ENCODE peak calls at places on chromosome 9, in eight cellular contexts. U is midbrain; T is activated CD4-positive, alpha-beta T cell treated with anti-CD3 and anti-CD28 coated beads, Interleukin-2, amount 10 ng/mL, durations not matched to agents 7 days and 5 days; W is DMS153; Y is psoas muscle; N is ecto neural progenitor cell; I is amniotic stem cell; A is iris pigment epithelial cell. B is an unnamed sample.

GRCh38 chr9:12778389-12778788 is 3.6 kb downstream of the LURAP1L start:
- DNase-seq in A (no peak), U (no peak), Y (no peak), W (no peak), I (no peak), T (no peak), N (no peak), B (no peak)

GRCh38 chr9:21096172-21096900 is 18.6 kb upstream of the IFNB1 start:
- DNase-seq in U (no peak), W (peak), A (peak), N (no peak), Y (no peak), I (no peak), T (peak), B (no peak)

GRCh38 chr9:11722957-11723356 is 970.2 kb upstream of the TYRP1 start:
- DNase-seq in Y (no peak), T (no peak), A (no peak), N (no peak), I (no peak), U (no peak), W (no peak), B (no peak)

GRCh38 chr9:80878556-80878955 is 810.8 kb downstream of the TLE1 start:
- DNase-seq in Y (no peak), I (no peak), W (no peak), N (no peak), A (peak), T (no peak), U (no peak), B (no peak)

GRCh38 chr9:135695642-135696041 is 3.6 kb downstream of the SOHLH1 start:
- DNase-seq in Y (no peak), A (no peak), U (no peak), I (no peak), N (no peak), W (no peak), T (no peak), B (no peak)

GRCh38 chr9:36450110-36450732 is 50.2 kb upstream of the RNF38 start:
- DNase-seq in Y (no peak), U (peak), N (no peak), W (peak), T (peak), A (peak), I (no peak), B (peak)

GRCh38 chr9:137582286-137582860 is 3.6 kb upstream of the DPH7 start:
- DNase-seq in T (peak), A (no peak), W (no peak), N (no peak), Y (peak), I (no peak), U (no peak), B (no peak)

GRCh38 chr9:137243626-137244485 is 2.8 kb downstream of the TUBB4B start:
- DNase-seq in I (no peak), U (no peak), W (no peak), N (no peak), A (no peak), T (no peak), Y (no peak), B (no peak)

GRCh38 chr9:136881691-136882108 is 4.6 kb upstream of the TRAF2 start:
- DNase-seq in Y (no peak), A (peak), U (no peak), I (no peak), W (no peak), T (peak), N (no peak), B (no peak)

GRCh38 chr9:78468231-78468630 is 171.3 kb downstream of the PSAT1 start:
- DNase-seq in Y (no peak), N (no peak), A (peak), W (no peak), T (no peak), I (no peak), U (no peak), B (no peak)

GRCh38 chr9:135746565-135746964 is 44.6 kb downstream of the KCNT1 start:
- DNase-seq in I (no peak), U (no peak), T (no peak), A (no peak), Y (no peak), N (no peak), W (no peak), B (no peak)

GRCh38 chr9:21696411-21696865 is 106.0 kb upstream of the MTAP start:
- DNase-seq in W (no peak), U (no peak), A (peak), N (no peak), T (no peak), I (no peak), Y (peak), B (no peak)

GRCh38 chr9:136050706-136051567 is 44.2 kb downstream of the NACC2 start:
- DNase-seq in T (no peak), W (no peak), N (peak), Y (no peak), I (no peak), A (peak), U (peak), B (no peak)

GRCh38 chr9:136036848-136037247 is 58.2 kb downstream of the NACC2 start:
- DNase-seq in I (no peak), T (no peak), W (no peak), Y (no peak), A (no peak), N (no peak), U (no peak), B (no peak)

GRCh38 chr9:112601646-112602045 is 115.0 kb downstream of the KIAA1958 start:
- DNase-seq in I (peak), Y (no peak), A (peak), N (no peak), T (no peak), W (no peak), U (no peak), B (peak)

GRCh38 chr9:29212590-29213373 is 1639.5 kb upstream of the C9orf72 start:
- DNase-seq in U (no peak), T (no peak), W (no peak), Y (peak), A (no peak), I (no peak), N (peak), B (no peak)

GRCh38 chr9:114316605-114317230 is 6.2 kb upstream of the ORM1 start:
- DNase-seq in W (no peak), N (peak), Y (no peak), A (peak), T (no peak), I (no peak), U (no peak), B (no peak)

GRCh38 chr9:129258823-129259301 is 80.8 kb upstream of the IER5L start:
- DNase-seq in U (no peak), Y (peak), T (peak), W (no peak), N (no peak), A (no peak), I (no peak), B (no peak)

GRCh38 chr9:61671276-61671973 is 481.6 kb downstream of the SPATA31A7 start:
- DNase-seq in W (no peak), N (no peak), U (no peak), I (no peak), A (no peak), T (no peak), Y (no peak), B (no peak)

GRCh38 chr9:72826954-72827953 is 125.6 kb downstream of the ALDH1A1 start:
- DNase-seq in I (no peak), U (no peak), Y (no peak), T (no peak), A (no peak), N (no peak), W (no peak), B (no peak)

GRCh38 chr9:70020217-70020616 is 23.4 kb upstream of the MAMDC2 start:
- DNase-seq in A (no peak), Y (no peak), W (no peak), N (no peak), I (no peak), U (no peak), T (no peak), B (no peak)

GRCh38 chr9:75120661-75121060 is 32.3 kb downstream of the OSTF1 start:
- DNase-seq in Y (no peak), A (no peak), T (no peak), W (no peak), U (no peak), I (no peak), N (no peak), B (no peak)

GRCh38 chr9:38287420-38287985 is 105.0 kb upstream of the ALDH1B1 start:
- DNase-seq in N (no peak), U (no peak), A (no peak), I (no peak), W (no peak), Y (no peak), T (no peak), B (no peak)

GRCh38 chr9:27154923-27155322 is 45.9 kb downstream of the TEK start:
- DNase-seq in W (no peak), U (no peak), T (no peak), N (no peak), A (peak), Y (no peak), I (peak), B (peak)

GRCh38 chr9:118618744-118619299 is 750.4 kb downstream of the BRINP1 start:
- DNase-seq in U (no peak), N (no peak), Y (no peak), I (no peak), W (no peak), A (no peak), T (no peak), B (no peak)

GRCh38 chr9:81320909-81321482 is 368.4 kb downstream of the TLE1 start:
- DNase-seq in N (no peak), I (no peak), U (no peak), W (peak), T (no peak), A (no peak), Y (no peak), B (no peak)

GRCh38 chr9:129111762-129112151 is 542 bp downstream of the PTPA start:
- DNase-seq in N (no peak), W (no peak), Y (peak), I (peak), T (peak), U (no peak), A (peak), B (peak)

GRCh38 chr9:88302579-88303324 is 85.5 kb upstream of the SPIN1 start:
- DNase-seq in A (no peak), T (no peak), N (no peak), W (no peak), Y (no peak), U (no peak), I (no peak), B (no peak)

GRCh38 chr9:27655454-27655853 is 82.2 kb upstream of the C9orf72 start:
- DNase-seq in Y (no peak), U (no peak), W (no peak), I (no peak), N (no peak), A (no peak), T (no peak), B (no peak)

GRCh38 chr9:85741112-85741874 is 461 bp downstream of the AGTPBP1 start:
- DNase-seq in I (peak), N (peak), W (peak), U (no peak), A (no peak), T (peak), Y (peak), B (no peak)

GRCh38 chr9:93655621-93656425 is 79.4 kb downstream of the PHF2 start:
- DNase-seq in U (no peak), N (no peak), W (no peak), Y (peak), T (no peak), I (no peak), A (no peak), B (no peak)

GRCh38 chr9:128088253-128088945 is 20.4 kb downstream of the SLC25A25 start:
- DNase-seq in N (no peak), U (no peak), I (no peak), W (no peak), T (no peak), A (no peak), Y (no peak), B (no peak)

GRCh38 chr9:110133059-110133458 is 74.9 kb downstream of the C9orf152 start:
- DNase-seq in W (no peak), U (no peak), A (no peak), I (no peak), Y (no peak), N (no peak), T (no peak), B (no peak)

GRCh38 chr9:135565141-135565628 is 3.6 kb downstream of the PAEP start:
- DNase-seq in U (no peak), N (no peak), A (no peak), W (no peak), Y (no peak), T (no peak), I (no peak), B (no peak)

GRCh38 chr9:115694014-115694413 is 459.6 kb upstream of the PAPPA start:
- DNase-seq in U (peak), N (no peak), I (peak), T (no peak), W (no peak), Y (no peak), A (peak), B (no peak)

GRCh38 chr9:35940474-35941467 is 17.2 kb downstream of the OR2S2 start:
- DNase-seq in A (no peak), Y (no peak), I (no peak), U (no peak), N (no peak), W (no peak), T (peak), B (no peak)

GRCh38 chr9:106312913-106313312 is 550.1 kb upstream of the ZNF462 start:
- DNase-seq in I (no peak), Y (no peak), N (no peak), U (no peak), A (no peak), T (no peak), W (no peak), B (no peak)

GRCh38 chr9:100601216-100601615 is 23.3 kb downstream of the CAVIN4 start:
- DNase-seq in I (no peak), W (peak), U (peak), N (peak), A (peak), Y (no peak), T (peak), B (peak)

B was measured in HTR-8/SVneo.